ENCODE peak calls at places on chromosomes 3 and 15, in nine cellular contexts. F, O, I, K, V, G, R, U and H are unnamed samples.
A peak's percentile ranks its signal among the peaks of the same experiment; 100 is the strongest.

GRCh38 chr3:41405466-41405865 is 206.2 kb downstream of the CTNNB1 start:
- DNase-seq in F (no peak), O (no peak), I (no peak), K (no peak), V (peak; percentile 19), G (no peak), R (no peak), U (no peak), H (no peak)

GRCh38 chr3:194995922-194996321 is 275.0 kb downstream of the XXYLT1 start:
- DNase-seq in F (no peak), O (no peak), I (no peak), K (no peak), V (no peak), G (no peak), R (no peak), U (no peak), H (no peak)

GRCh38 chr3:22713936-22714335 is 489.2 kb upstream of the UBE2E2 start:
- DNase-seq in F (no peak), O (peak; percentile 42), I (no peak), K (no peak), V (peak; percentile 55), G (peak; percentile 94), R (no peak), U (no peak), H (no peak)

GRCh38 chr15:29470794-29471193 is 201.2 kb upstream of the NSMCE3 start:
- DNase-seq in F (no peak), O (no peak), I (no peak), K (no peak), V (no peak), G (no peak), R (no peak), U (no peak), H (no peak)

GRCh38 chr3:161177996-161178395 is 43.1 kb upstream of the NMD3 start:
- DNase-seq in F (no peak), O (no peak), I (no peak), K (no peak), V (no peak), G (no peak), R (no peak), U (no peak), H (no peak)

GRCh38 chr3:52435246-52436101 is 9.4 kb downstream of the SEMA3G start:
- DNase-seq in F (no peak), O (no peak), I (no peak), K (no peak), V (no peak), G (no peak), R (no peak), U (no peak), H (no peak)

GRCh38 chr3:13018039-13018431 is 55.2 kb downstream of the IQSEC1 start:
- DNase-seq in F (peak; percentile 84), O (no peak), I (no peak), K (no peak), V (no peak), G (no peak), R (peak; percentile 78), U (no peak), H (no peak)

GRCh38 chr3:52495096-52495495 is at the start of gene STAB1:
- DNase-seq in F (no peak), O (no peak), I (no peak), K (no peak), V (no peak), G (no peak), R (no peak), U (no peak), H (no peak)

GRCh38 chr3:62220616-62221015 is 152.7 kb downstream of the FEZF2 start:
- DNase-seq in F (no peak), O (no peak), I (no peak), K (no peak), V (no peak), G (no peak), R (no peak), U (no peak), H (no peak)